ENCODE peak calls at places on chromosomes 7 and 10, in eight cellular contexts. B is ovary, O is GM23248, D is cardiac muscle cell, C is hepatocyte, Q is aorta, W is uterus, G is small intestine. S is an unnamed sample. For H3K36me3 and H3K27me3, the result is how much of the 10 kb centered on the place peaks cover.

GRCh38 chr7:85426487-85426960 is 239.7 kb upstream of the SEMA3D start:
- DNase-seq in Q (no peak), W (no peak), D (no peak), G (no peak), C (peak), B (no peak), O (peak), S (no peak)

GRCh38 chr7:28957822-28958234 is 302 bp downstream of the TRIL start:
- DNase-seq in C (peak), G (peak), Q (no peak), O (peak), D (peak), B (no peak), W (peak), S (no peak)

GRCh38 chr10:71081912-71082311 is 130.5 kb upstream of the UNC5B start:
- DNase-seq in O (no peak), W (no peak), C (no peak), G (no peak), B (peak), Q (peak), D (no peak), S (no peak)

GRCh38 chr7:157699357-157700013 is 362.7 kb downstream of the DNAJB6 start:
- DNase-seq in B (peak), Q (peak), W (peak), C (no peak), O (no peak), D (no peak), G (no peak), S (no peak)

GRCh38 chr10:97058521-97058920 is 127.2 kb downstream of the SLIT1 start:
- DNase-seq in B (no peak), W (no peak), G (peak), C (no peak), O (no peak), D (no peak), Q (peak), S (no peak)

GRCh38 chr10:104045151-104046089 is 40.3 kb downstream of the COL17A1 start:
- DNase-seq in W (no peak), O (peak), B (no peak), Q (no peak), D (peak), G (peak), C (peak), S (peak)

GRCh38 chr7:128032605-128033235 is 1.5 kb upstream of the LRRC4 start:
- DNase-seq in G (no peak), D (no peak), B (no peak), W (no peak), Q (peak), C (no peak), O (peak), S (no peak)

GRCh38 chr10:84589526-84590205 is 261.3 kb downstream of the CCSER2 start:
- DNase-seq in D (no peak), G (no peak), W (no peak), O (no peak), Q (no peak), C (no peak), B (no peak), S (no peak)

GRCh38 chr10:69955897-69956832 is 96.5 kb upstream of the MACROH2A2 start:
- DNase-seq in D (no peak), W (no peak), B (no peak), Q (no peak), G (no peak), O (no peak), C (no peak), S (no peak)

GRCh38 chr10:100186813-100187212 is 984 bp upstream of the ERLIN1 start:
- DNase-seq in Q (no peak), B (peak), O (peak), G (peak), C (no peak), D (no peak), W (no peak), S (no peak)

GRCh38 chr7:140079121-140079536 is 16.4 kb upstream of the PARP12 start:
- DNase-seq in D (peak), G (peak), B (peak), O (peak), C (peak), Q (no peak), W (peak), S (peak)

GRCh38 chr7:22348379-22348778 is 8.6 kb downstream of the RAPGEF5 start:
- DNase-seq in D (no peak), B (no peak), G (no peak), C (peak), Q (no peak), W (no peak), O (peak), S (peak)

GRCh38 chr10:62851449-62851848 is 35.3 kb upstream of the EGR2 start:
- DNase-seq in W (no peak), B (no peak), Q (no peak), C (no peak), G (peak), O (peak), D (no peak), S (no peak)

GRCh38 chr10:112896273-112896672 is 53.8 kb upstream of the TCF7L2 start:
- DNase-seq in D (no peak), B (no peak), G (peak), Q (no peak), C (peak), O (no peak), W (no peak), S (no peak)

GRCh38 chr7:94145602-94146001 is 141.4 kb upstream of the BET1 start:
- DNase-seq in D (no peak), O (peak), C (no peak), B (no peak), G (no peak), W (no peak), Q (no peak), S (no peak)

GRCh38 chr7:41203542-41203941 is 499.3 kb downstream of the INHBA start:
- DNase-seq in Q (no peak), B (no peak), D (no peak), G (no peak), W (no peak), O (no peak), C (no peak), S (no peak)

GRCh38 chr10:24463683-24464426 is 254.9 kb downstream of the KIAA1217 start:
- DNase-seq in Q (no peak), O (peak), D (no peak), C (peak), G (peak), B (no peak), W (peak), S (peak)

GRCh38 chr10:89158446-89158845 is 48.7 kb downstream of the CH25H start:
- DNase-seq in G (no peak), D (no peak), B (no peak), C (no peak), W (no peak), O (peak), Q (no peak), S (no peak)

GRCh38 chr10:4067552-4068254 is 282.7 kb upstream of the KLF6 start:
- DNase-seq in D (no peak), O (peak), W (no peak), B (no peak), G (peak), C (no peak), Q (no peak), S (no peak)

GRCh38 chr7:128259131-128260056 is 18.3 kb downstream of the LEP start:
- DNase-seq in B (no peak), Q (no peak), C (peak), D (no peak), G (peak), O (peak), W (no peak), S (no peak)

GRCh38 chr10:8074881-8075280 is 20.4 kb downstream of the GATA3 start:
- DNase-seq in C (no peak), W (no peak), B (no peak), Q (no peak), D (no peak), G (no peak), O (no peak), S (no peak)

GRCh38 chr10:48575901-48576300 is 29.0 kb downstream of the ARHGAP22 start:
- DNase-seq in W (no peak), G (no peak), C (no peak), Q (no peak), B (no peak), O (no peak), D (no peak), S (no peak)

GRCh38 chr7:43535031-43535451 is 47.9 kb upstream of the STK17A start:
- DNase-seq in O (peak), Q (no peak), C (no peak), B (no peak), D (no peak), G (no peak), W (peak), S (peak)

GRCh38 chr10:49397036-49397999 is 1.4 kb upstream of the DRGX start:
- DNase-seq in Q (no peak), B (no peak), O (no peak), G (no peak), W (no peak), C (no peak), D (peak), S (no peak)

GRCh38 chr10:26642896-26643653 is 54.4 kb upstream of the PDSS1 start:
- DNase-seq in B (no peak), C (no peak), G (no peak), W (no peak), Q (no peak), D (no peak), O (no peak), S (no peak)

GRCh38 chr7:55472928-55473725 is 99.2 kb downstream of the VOPP1 start:
- DNase-seq in O (no peak), D (no peak), W (no peak), G (no peak), B (no peak), C (no peak), Q (no peak), S (no peak)

GRCh38 chr7:137421389-137421788 is 77.9 kb upstream of the PTN start:
- DNase-seq in O (no peak), G (no peak), W (peak), B (no peak), D (no peak), C (no peak), Q (no peak), S (no peak)

GRCh38 chr7:136940917-136941316 is 72.5 kb downstream of the CHRM2 start:
- DNase-seq in Q (no peak), O (no peak), B (no peak), D (no peak), C (no peak), G (no peak), W (no peak), S (no peak)

GRCh38 chr7:5594616-5595544 is 171.2 kb upstream of the TNRC18 start:
- DNase-seq in C (peak), W (no peak), Q (no peak), G (no peak), B (peak), D (peak), O (peak), S (peak)

GRCh38 chr10:71217266-71218045 is 5.1 kb downstream of the UNC5B start:
- DNase-seq in O (peak), C (peak), B (peak), D (peak), Q (peak), W (peak), G (no peak), S (no peak)

GRCh38 chr10:101965075-101965765 is 90.8 kb downstream of the ARMH3 start:
- DNase-seq in D (no peak), G (no peak), C (no peak), B (no peak), O (no peak), Q (no peak), W (no peak), S (no peak)

GRCh38 chr10:114405011-114405350 is 679 bp upstream of the AFAP1L2 start:
- DNase-seq in O (no peak), Q (no peak), D (no peak), B (no peak), G (peak), C (no peak), W (no peak), S (no peak)

GRCh38 chr10:129758591-129759021 is 205.5 kb downstream of the EBF3 start:
- DNase-seq in W (peak), C (no peak), Q (peak), G (no peak), O (no peak), B (no peak), D (no peak), S (no peak)

GRCh38 chr10:127216786-127217185 is 20.4 kb upstream of the INSYN2A start:
- DNase-seq in G (no peak), B (no peak), W (no peak), D (no peak), C (no peak), O (peak), Q (no peak), S (no peak)

GRCh38 chr10:31939797-31940708 is 11.4 kb upstream of the ARHGAP12 start:
- DNase-seq in D (no peak), C (no peak), W (no peak), B (no peak), O (peak), Q (no peak), G (no peak), S (no peak)

GRCh38 chr10:71351087-71351486 is 32.0 kb downstream of the SLC29A3 start:
- DNase-seq in G (no peak), C (no peak), W (no peak), Q (no peak), O (no peak), B (no peak), D (no peak), S (no peak)

GRCh38 chr10:83654689-83655088 is 484.6 kb upstream of the GHITM start:
- DNase-seq in C (no peak), Q (no peak), D (no peak), O (no peak), W (no peak), B (no peak), G (no peak), S (no peak)

GRCh38 chr7:131096267-131096927 is 231.3 kb upstream of the MKLN1 start:
- DNase-seq in O (no peak), G (no peak), W (no peak), C (no peak), B (no peak), Q (no peak), D (no peak), S (no peak)
- H3K36me3 ChIP-seq in O (under half), G (under half), W (under half), C (under half), B (under half), Q (under half), D (under half), S (under half)

DNA sequence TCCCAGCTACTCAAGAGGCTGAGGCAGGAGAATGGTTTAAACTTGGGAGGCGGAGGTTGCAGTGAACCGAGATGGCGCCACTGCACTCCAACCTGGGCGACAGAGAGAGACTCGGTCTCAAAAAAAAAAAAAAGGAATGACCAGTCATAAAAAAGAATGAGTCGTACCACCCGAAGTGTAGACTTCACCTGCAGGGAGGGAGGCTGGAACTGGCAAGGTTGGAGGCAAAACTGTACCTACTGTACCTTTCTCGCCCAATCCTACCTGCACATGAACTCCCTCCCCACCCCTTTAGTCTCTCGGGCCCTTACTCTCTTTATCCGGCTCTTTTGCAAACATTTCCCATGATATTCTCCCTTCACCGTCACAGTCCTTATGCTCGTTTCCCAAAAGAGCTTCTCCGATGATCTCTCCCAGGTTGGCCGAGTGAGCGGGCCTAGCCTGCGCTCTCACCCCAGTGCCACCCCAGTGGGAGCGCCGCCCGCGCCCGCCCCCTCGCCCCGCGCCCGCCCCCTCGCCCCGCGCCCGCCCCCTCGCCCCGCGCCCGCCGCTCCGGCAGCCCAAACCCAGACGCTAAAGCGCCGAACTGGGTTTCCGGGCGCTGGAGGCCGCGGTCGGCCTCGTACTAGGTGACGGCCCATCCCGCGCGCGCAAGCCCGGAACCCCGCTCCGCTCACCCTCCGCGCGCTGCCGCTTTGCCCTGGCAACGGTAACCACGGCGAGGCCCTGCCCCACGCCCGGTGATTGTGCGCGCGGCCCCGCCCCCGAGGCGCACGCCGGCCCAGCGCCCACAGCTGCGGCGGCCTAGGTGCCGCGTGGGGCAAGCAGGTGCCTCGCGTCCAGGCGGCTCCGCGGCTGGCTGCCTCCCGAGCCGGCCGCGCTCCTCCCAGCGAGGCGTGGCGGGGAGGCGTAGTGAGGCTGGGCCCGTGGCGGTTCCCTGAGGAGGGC is at the start of gene SMKR1:
- DNase-seq in W (peak), D (peak), C (peak), Q (peak), G (peak), O (peak), B (peak), S (peak)
- H3K4me3 ChIP-seq in W (peak), D (peak), C (peak), Q (peak), G (no peak), O (peak), B (peak), S (peak)

GRCh38 chr10:46542567-46543323 is 13.7 kb downstream of the GPRIN2 start:
- DNase-seq in W (peak), G (no peak), C (no peak), D (no peak), B (peak), Q (peak), O (no peak), S (no peak)
- H3K27me3 ChIP-seq in W (under half), G (under half), C (under half), D (under half), B (under half), Q (under half), O (under half), S (under half)

DNA sequence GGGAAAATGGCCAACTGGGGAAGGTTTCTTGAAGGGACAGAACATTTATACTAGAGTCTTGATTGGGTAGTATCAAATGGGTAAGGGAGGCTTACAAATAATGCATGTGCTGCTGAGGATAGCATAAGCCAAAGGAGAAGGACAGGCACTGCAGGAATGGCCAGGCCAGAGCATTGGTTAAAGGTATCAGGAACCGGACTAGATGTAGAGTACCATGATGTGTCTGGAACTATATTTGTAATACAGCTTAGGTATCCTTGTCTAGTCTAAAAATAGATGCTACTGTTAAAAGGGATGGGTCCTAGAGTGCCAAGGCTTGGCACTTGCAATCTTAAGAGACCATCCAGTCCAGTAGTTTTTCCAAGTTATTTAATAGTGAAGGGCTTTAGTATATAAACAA is 20.3 kb downstream of the TMEM243 start:
- DNase-seq in Q (no peak), O (no peak), D (no peak), C (no peak), B (no peak), G (no peak), W (no peak), S (no peak)
- H3K36me3 ChIP-seq in Q (under half), O (under half), D (under half), C (under half), B (under half), G (under half), W (under half), S (under half)

DNA sequence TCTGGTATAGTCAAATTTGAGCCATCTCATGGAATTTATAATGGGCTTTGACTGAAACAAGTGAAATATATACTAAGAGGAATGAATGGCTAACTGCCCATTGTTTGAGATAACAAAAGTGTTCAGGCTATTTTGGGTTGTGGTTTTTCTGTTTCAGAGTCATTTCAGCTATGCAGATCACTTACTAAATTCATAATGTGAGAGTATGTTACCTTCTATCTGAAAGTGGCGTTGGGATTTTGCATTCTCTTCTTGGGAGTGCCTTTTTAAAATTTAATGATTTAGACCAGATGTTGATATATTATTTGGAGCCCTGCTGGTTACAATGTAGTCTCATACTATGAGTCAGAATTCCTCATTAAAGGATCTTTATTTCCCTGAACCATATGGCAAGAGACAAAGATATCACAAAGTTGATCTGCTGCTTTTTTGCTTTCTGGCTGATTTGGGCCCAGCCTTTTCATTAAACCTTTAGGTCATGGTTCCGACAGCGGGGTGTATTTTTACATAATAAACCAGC is 10.4 kb downstream of the VCL start:
- DNase-seq in G (no peak), Q (no peak), O (peak), W (no peak), C (no peak), D (no peak), B (no peak), S (no peak)
- H3K4me3 ChIP-seq in G (no peak), Q (peak), O (peak), W (no peak), C (no peak), D (no peak), B (no peak), S (no peak)

GRCh38 chr7:17158261-17158660 is 140.2 kb upstream of the AHR start:
- DNase-seq in Q (no peak), W (no peak), O (no peak), C (no peak), D (no peak), B (no peak), G (no peak), S (no peak)

GRCh38 chr7:17159500-17160037 is 138.9 kb upstream of the AHR start:
- DNase-seq in C (no peak), W (no peak), B (no peak), G (no peak), O (no peak), Q (no peak), D (no peak), S (no peak)

GRCh38 chr7:17153571-17153970 is 144.9 kb upstream of the AHR start:
- DNase-seq in C (no peak), G (no peak), Q (no peak), W (no peak), D (no peak), O (peak), B (no peak), S (no peak)

GRCh38 chr7:17152698-17153097 is 145.8 kb upstream of the AHR start:
- DNase-seq in W (no peak), G (no peak), D (no peak), C (no peak), O (no peak), Q (no peak), B (no peak), S (no peak)

GRCh38 chr7:17155529-17155928 is 142.9 kb upstream of the AHR start:
- DNase-seq in D (no peak), B (no peak), C (no peak), G (no peak), W (no peak), O (no peak), Q (no peak), S (no peak)
- H3K27me3 ChIP-seq in D (under half), B (under half), C (under half), G (under half), W (under half), O (under half), Q (under half), S (under half)